ENCODE peak calls at places on chromosomes 7 and 10, in eight cellular contexts. D is kidney; K is transverse colon; A is mammary epithelial cell; L is CD4-positive, CD25-positive, alpha-beta regulatory T cell; N is naive thymus-derived CD4-positive, alpha-beta T cell; E is hepatocyte; C is thyroid gland. Q is an unnamed sample. For H3K36me3, the result is how much of the 10 kb centered on the place peaks cover.

GRCh38 chr7:106486331-106486730 is 174.6 kb downstream of the CCDC71L start:
- DNase-seq in D (no peak), K (no peak), A (peak), L (no peak), N (no peak), E (no peak), C (no peak), Q (no peak)

GRCh38 chr10:3924344-3924743 is 139.3 kb upstream of the KLF6 start:
- DNase-seq in D (no peak), K (no peak), A (peak), L (no peak), N (no peak), E (no peak), C (no peak), Q (no peak)

GRCh38 chr10:75326306-75326705 is 75.3 kb downstream of the ZNF503 start:
- DNase-seq in D (no peak), K (no peak), A (no peak), L (no peak), N (no peak), E (no peak), C (no peak), Q (no peak)

GRCh38 chr7:27202018-27202740 is 2.3 kb upstream of the HOXA13 start:
- DNase-seq in D (no peak), K (no peak), A (no peak), L (no peak), N (no peak), E (no peak), C (no peak), Q (no peak)

GRCh38 chr10:129837909-129838582 is 126.0 kb downstream of the EBF3 start:
- DNase-seq in D (no peak), K (no peak), A (no peak), L (no peak), N (no peak), E (no peak), C (no peak), Q (no peak)

GRCh38 chr7:21938463-21938862 is 7.2 kb downstream of the CDCA7L start:
- DNase-seq in D (no peak), K (no peak), A (no peak), L (no peak), N (no peak), E (no peak), C (no peak), Q (no peak)

GRCh38 chr7:17506090-17506489 is 207.6 kb downstream of the AHR start:
- DNase-seq in D (no peak), K (peak), A (no peak), L (no peak), N (no peak), E (peak), C (no peak), Q (peak)

GRCh38 chr10:131815366-131816156 is 85.2 kb upstream of the PPP2R2D start:
- DNase-seq in D (no peak), K (no peak), A (no peak), L (no peak), N (no peak), E (no peak), C (no peak), Q (no peak)

GRCh38 chr7:143318661-143319060 is 2.8 kb downstream of the CLCN1 start:
- DNase-seq in D (no peak), K (no peak), A (peak), L (no peak), N (no peak), E (peak), C (peak), Q (no peak)

GRCh38 chr7:106367018-106367420 is 82.2 kb upstream of the NAMPT start:
- DNase-seq in D (no peak), K (no peak), A (no peak), L (no peak), N (no peak), E (no peak), C (no peak), Q (no peak)

GRCh38 chr10:10824611-10825148 is 193.0 kb upstream of the CELF2 start:
- DNase-seq in D (no peak), K (peak), A (no peak), L (no peak), N (no peak), E (no peak), C (no peak), Q (no peak)

GRCh38 chr7:18212788-18213187 is 185.1 kb upstream of the PRPS1L1 start:
- DNase-seq in D (no peak), K (no peak), A (no peak), L (no peak), N (no peak), E (peak), C (no peak), Q (no peak)

GRCh38 chr7:143936087-143937009 is 1.3 kb downstream of the OR2F2 start:
- DNase-seq in D (no peak), K (no peak), A (peak), L (no peak), N (no peak), E (peak), C (no peak), Q (no peak)

GRCh38 chr7:144854839-144855424 is 19.1 kb upstream of the TPK1 start:
- DNase-seq in D (no peak), K (no peak), A (peak), L (peak), N (no peak), E (peak), C (no peak), Q (no peak)

GRCh38 chr10:35216303-35216905 is 89.8 kb downstream of the CREM start:
- DNase-seq in D (no peak), K (peak), A (peak), L (no peak), N (no peak), E (no peak), C (peak), Q (no peak)
- H3K36me3 ChIP-seq in D (under half), K (under half), A (under half), L (under half), N (under half), E (under half), C (under half), Q (under half)

DNA sequence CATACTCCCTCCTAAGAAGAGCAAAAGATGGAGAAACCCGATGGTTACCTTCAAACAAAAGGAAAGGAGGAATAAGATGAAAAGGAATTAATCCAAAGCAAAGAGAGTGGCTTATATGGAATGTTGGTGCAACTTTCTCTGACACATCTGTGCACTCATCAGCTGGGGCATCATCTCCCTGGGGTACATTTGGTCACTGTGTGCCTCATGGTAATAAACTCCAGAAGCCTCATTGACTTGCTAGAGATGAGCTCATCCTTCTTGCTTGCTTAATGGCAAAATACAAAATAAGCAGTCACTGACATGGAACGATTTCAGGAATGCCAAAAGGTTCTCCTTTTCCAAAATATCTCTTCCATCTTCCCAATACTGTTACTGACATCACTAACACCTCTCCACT is 22.5 kb downstream of the CAV1 start:
- DNase-seq in D (no peak), K (no peak), A (peak), L (no peak), N (no peak), E (no peak), C (no peak), Q (no peak)
- H3K36me3 ChIP-seq in D (under half), K (under half), A (half or more), L (under half), N (under half), E (under half), C (under half), Q (under half)

DNA sequence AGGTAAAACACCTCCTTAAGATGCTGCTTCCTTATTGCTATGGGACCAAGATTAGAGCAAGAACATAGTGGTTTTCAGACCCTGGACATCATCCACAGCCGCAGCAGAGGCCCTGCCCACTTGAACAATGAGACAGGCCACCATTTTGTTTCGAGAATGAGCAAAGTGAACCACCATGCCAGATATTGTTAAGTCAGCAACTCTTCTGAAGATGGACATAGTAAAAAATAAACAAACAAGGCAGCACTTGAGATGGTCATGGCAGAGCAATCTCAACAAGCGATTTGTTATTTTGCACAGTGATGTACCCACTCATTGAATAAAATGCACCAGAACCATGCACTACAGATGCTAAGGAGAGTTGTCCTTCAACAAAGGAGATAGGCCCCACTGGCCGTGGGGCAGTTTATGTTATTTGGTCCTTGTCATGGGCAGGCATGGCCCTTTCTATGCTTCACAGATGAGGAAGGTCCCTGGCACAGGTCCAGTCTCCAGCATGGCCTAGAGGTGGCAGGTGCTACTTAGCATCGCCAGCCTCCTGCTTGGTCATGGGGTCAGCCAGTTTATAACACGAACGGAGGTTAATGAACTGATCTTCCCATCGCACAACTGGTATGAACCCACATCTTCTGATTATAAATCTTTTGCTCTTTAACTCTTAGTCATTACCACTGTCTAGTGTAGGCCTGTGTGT is 44.1 kb downstream of the IKZF1 start:
- DNase-seq in D (no peak), K (no peak), A (no peak), L (no peak), N (no peak), E (no peak), C (no peak), Q (no peak)
- H3K36me3 ChIP-seq in D (under half), K (under half), A (under half), L (under half), N (under half), E (under half), C (under half), Q (under half)

DNA sequence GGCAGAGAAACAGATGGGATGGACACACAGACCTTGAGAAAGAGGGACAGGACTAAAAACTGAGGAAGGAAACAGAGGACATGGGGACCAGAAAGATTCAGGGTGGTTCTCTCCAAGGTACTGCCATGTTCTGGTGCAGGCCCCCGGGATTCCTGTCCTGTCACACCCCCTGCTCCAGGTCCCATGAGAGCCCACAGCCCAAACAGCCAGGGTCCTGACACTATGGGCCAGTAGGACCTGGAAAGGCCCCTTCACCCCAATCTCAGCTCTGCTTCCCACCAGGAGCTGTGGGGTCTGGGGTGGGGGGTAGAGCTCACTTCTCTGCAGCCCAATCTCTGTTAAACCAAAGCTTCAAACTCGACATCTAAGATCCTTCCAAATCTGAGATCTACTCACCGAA is 21.2 kb downstream of the PDIA4 start:
- DNase-seq in D (no peak), K (no peak), A (no peak), L (no peak), N (no peak), E (no peak), C (no peak), Q (no peak)
- H3K36me3 ChIP-seq in D (under half), K (under half), A (under half), L (half or more), N (half or more), E (under half), C (half or more), Q (half or more)

GRCh38 chr7:131444683-131445082 is 111.7 kb downstream of the PODXL start:
- DNase-seq in D (no peak), K (no peak), A (no peak), L (no peak), N (no peak), E (no peak), C (no peak), Q (no peak)
- H3K36me3 ChIP-seq in D (under half), K (under half), A (under half), L (half or more), N (under half), E (under half), C (under half), Q (under half)

GRCh38 chr7:32525839-32526238 is 30.6 kb downstream of the AVL9 start:
- DNase-seq in D (no peak), K (no peak), A (no peak), L (no peak), N (no peak), E (no peak), C (no peak), Q (no peak)
- H3K36me3 ChIP-seq in D (under half), K (under half), A (under half), L (under half), N (under half), E (under half), C (under half), Q (under half)

GRCh38 chr7:44079221-44080021 is 2.9 kb downstream of the POLM start:
- DNase-seq in D (peak), K (no peak), A (no peak), L (no peak), N (no peak), E (no peak), C (no peak), Q (no peak)
- H3K36me3 ChIP-seq in D (under half), K (under half), A (under half), L (half or more), N (half or more), E (under half), C (under half), Q (under half)

GRCh38 chr7:99619571-99620130 is 2.9 kb downstream of the ZSCAN25 start:
- DNase-seq in D (no peak), K (no peak), A (no peak), L (no peak), N (no peak), E (no peak), C (no peak), Q (no peak)
- H3K36me3 ChIP-seq in D (under half), K (half or more), A (under half), L (under half), N (half or more), E (under half), C (half or more), Q (under half)

GRCh38 chr7:85316489-85316888 is 129.6 kb upstream of the SEMA3D start:
- DNase-seq in D (no peak), K (no peak), A (no peak), L (no peak), N (no peak), E (no peak), C (no peak), Q (no peak)
- H3K36me3 ChIP-seq in D (under half), K (under half), A (under half), L (under half), N (under half), E (under half), C (under half), Q (under half)

Q was measured in GM06990.